ENCODE peak calls at places on chromosomes 11 and 22, in four cellular contexts. Z is tibial artery, L is fibroblast of lung, O is cardiac muscle cell. W is an unnamed sample. For H3K4me1, the result is how much of the 10 kb centered on the place peaks cover.

GRCh38 chr11:72125956-72126355 is 9.6 kb upstream of the FOLR3 start:
- DNase-seq in Z (no peak), L (no peak), O (no peak), W (no peak)

GRCh38 chr11:68122936-68123539 is 1.9 kb upstream of the CHKA start:
- DNase-seq in Z (no peak), L (no peak), O (no peak), W (no peak)

GRCh38 chr11:75577198-75577597 is 15.1 kb downstream of the SERPINH1 start:
- DNase-seq in Z (no peak), L (no peak), O (peak), W (peak)

GRCh38 chr22:21697866-21698265 is 32.1 kb downstream of the PPIL2 start:
- DNase-seq in Z (no peak), L (peak), O (no peak), W (no peak)

GRCh38 chr11:3345736-3346135 is 33.2 kb downstream of the ZNF195 start:
- DNase-seq in Z (no peak), L (no peak), O (no peak), W (no peak)

GRCh38 chr11:14773755-14774154 is 118.3 kb downstream of the CYP2R1 start:
- DNase-seq in Z (no peak), L (peak), O (no peak), W (no peak)

GRCh38 chr22:31097941-31098632 is 9.3 kb downstream of the SELENOM start:
- DNase-seq in Z (no peak), L (no peak), O (no peak), W (no peak)

GRCh38 chr22:33821290-33821689 is 99.0 kb downstream of the LARGE1 start:
- DNase-seq in Z (no peak), L (peak), O (no peak), W (no peak)

GRCh38 chr11:69337211-69337721 is 43.3 kb downstream of the MYEOV start:
- DNase-seq in Z (no peak), L (no peak), O (peak), W (no peak)

GRCh38 chr11:7571640-7572000 is 57.8 kb downstream of the PPFIBP2 start:
- DNase-seq in Z (peak), L (peak), O (peak), W (peak)

GRCh38 chr11:9219572-9219971 is 45.6 kb downstream of the DENND5A start:
- DNase-seq in Z (peak), L (peak), O (no peak), W (no peak)

GRCh38 chr11:8567597-8568198 is 26.3 kb downstream of the STK33 start:
- DNase-seq in Z (no peak), L (peak), O (no peak), W (no peak)

GRCh38 chr11:123111465-123111864 is 49.5 kb upstream of the HSPA8 start:
- DNase-seq in Z (no peak), L (peak), O (peak), W (no peak)

GRCh38 chr11:124839972-124840621 is 25.1 kb upstream of the ROBO3 start:
- DNase-seq in Z (no peak), L (no peak), O (no peak), W (no peak)

GRCh38 chr11:65870706-65871681 is 1.6 kb downstream of the EFEMP2 start:
- DNase-seq in Z (no peak), L (no peak), O (no peak), W (no peak)

GRCh38 chr11:116601734-116602636 is 170.8 kb downstream of the BUD13 start:
- DNase-seq in Z (no peak), L (no peak), O (no peak), W (no peak)

GRCh38 chr11:110133182-110133581 is 40.0 kb downstream of the ZC3H12C start:
- DNase-seq in Z (no peak), L (no peak), O (no peak), W (no peak)

GRCh38 chr11:12526789-12527188 is 147.4 kb upstream of the TEAD1 start:
- DNase-seq in Z (peak), L (peak), O (no peak), W (no peak)

GRCh38 chr11:69211540-69212120 is 55.9 kb downstream of the SMIM38 start:
- DNase-seq in Z (peak), L (no peak), O (no peak), W (no peak)

GRCh38 chr11:83612891-83613766 is 327.0 kb upstream of the CCDC90B start:
- DNase-seq in Z (no peak), L (no peak), O (no peak), W (no peak)

GRCh38 chr22:22199634-22200033 is 45.0 kb upstream of the VPREB1 start:
- DNase-seq in Z (no peak), L (no peak), O (no peak), W (no peak)

GRCh38 chr11:115173136-115173535 is 331.1 kb downstream of the CADM1 start:
- DNase-seq in Z (no peak), L (no peak), O (no peak), W (no peak)

GRCh38 chr11:82796970-82797594 is 63.4 kb upstream of the FAM181B start:
- DNase-seq in Z (peak), L (no peak), O (peak), W (no peak)

GRCh38 chr22:50004923-50005322 is 7.6 kb downstream of the IL17REL start:
- DNase-seq in Z (no peak), L (no peak), O (no peak), W (no peak)

GRCh38 chr11:115247404-115247803 is 256.8 kb downstream of the CADM1 start:
- DNase-seq in Z (no peak), L (no peak), O (no peak), W (no peak)

DNA sequence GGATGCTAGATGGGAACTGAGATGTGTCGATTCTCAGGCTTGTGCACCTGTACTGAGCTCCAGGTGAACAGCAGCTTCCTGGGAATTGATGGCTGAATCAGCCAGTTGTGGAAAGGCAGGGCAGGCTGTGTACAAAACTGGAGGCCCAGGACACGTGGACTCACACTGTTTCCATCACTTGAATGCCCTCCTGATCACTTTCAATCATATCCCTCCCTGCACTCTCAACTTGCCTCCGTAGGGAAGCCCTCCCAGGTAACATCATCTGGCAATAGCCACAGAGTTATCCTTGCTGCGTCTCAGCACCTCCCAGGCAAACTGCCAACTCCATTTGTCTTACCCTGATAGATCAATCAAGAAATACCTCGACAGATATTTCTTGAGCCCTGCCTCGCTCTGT is 10.1 kb downstream of the FAM83F start:
- DNase-seq in Z (no peak), L (no peak), O (no peak), W (no peak)
- H3K27ac ChIP-seq in Z (no peak), L (no peak), O (no peak), W (no peak)

GRCh38 chr11:46348986-46349401 is 1.7 kb downstream of the DGKZ start:
- DNase-seq in Z (no peak), L (no peak), O (no peak), W (no peak)

GRCh38 chr11:46345881-46346484 is 1.3 kb upstream of the DGKZ start:
- DNase-seq in Z (no peak), L (no peak), O (no peak), W (no peak)

GRCh38 chr11:46346886-46347636 is at the start of gene DGKZ:
- DNase-seq in Z (peak), L (peak), O (peak), W (peak)

GRCh38 chr11:46348566-46348981 is 1.3 kb downstream of the DGKZ start:
- DNase-seq in Z (no peak), L (no peak), O (peak), W (no peak)

DNA sequence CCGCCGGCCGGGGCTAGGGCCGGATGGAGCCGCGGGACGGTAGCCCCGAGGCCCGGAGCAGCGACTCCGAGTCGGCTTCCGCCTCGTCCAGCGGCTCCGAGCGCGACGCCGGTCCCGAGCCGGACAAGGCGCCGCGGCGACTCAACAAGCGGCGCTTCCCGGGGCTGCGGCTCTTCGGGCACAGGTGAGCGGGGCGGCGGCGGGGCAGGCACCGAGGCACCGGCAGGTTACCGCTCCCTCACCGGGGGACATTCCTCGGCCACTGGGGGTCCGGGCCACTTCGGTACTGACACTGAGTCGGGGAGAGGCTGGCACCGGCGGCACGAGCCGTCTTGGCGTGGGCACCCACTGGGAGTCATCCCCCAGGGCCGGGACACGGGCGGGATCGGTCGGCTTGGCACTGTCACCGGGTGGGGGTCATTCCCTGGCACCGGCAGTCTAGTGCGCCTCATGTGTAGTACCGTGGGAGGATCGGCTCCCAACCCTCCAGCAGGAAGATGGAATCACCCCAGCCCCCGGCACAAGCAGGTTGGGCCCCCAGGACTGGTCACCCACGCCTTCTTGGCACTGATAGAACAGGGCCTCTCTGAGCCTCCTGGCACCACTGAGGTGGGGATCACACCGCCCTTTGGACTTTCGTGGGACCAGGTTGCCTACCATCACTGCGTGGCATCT is 511 bp downstream of the DGKZ start:
- DNase-seq in Z (no peak), L (no peak), O (no peak), W (no peak)
- H3K4me1 ChIP-seq in Z (under half), L (under half), O (under half), W (under half)

GRCh38 chr11:93744669-93745004 is 3.2 kb downstream of the C11orf54 start:
- DNase-seq in Z (no peak), L (no peak), O (no peak), W (no peak)
- H3K27ac ChIP-seq in Z (peak), L (no peak), O (peak), W (peak)

DNA sequence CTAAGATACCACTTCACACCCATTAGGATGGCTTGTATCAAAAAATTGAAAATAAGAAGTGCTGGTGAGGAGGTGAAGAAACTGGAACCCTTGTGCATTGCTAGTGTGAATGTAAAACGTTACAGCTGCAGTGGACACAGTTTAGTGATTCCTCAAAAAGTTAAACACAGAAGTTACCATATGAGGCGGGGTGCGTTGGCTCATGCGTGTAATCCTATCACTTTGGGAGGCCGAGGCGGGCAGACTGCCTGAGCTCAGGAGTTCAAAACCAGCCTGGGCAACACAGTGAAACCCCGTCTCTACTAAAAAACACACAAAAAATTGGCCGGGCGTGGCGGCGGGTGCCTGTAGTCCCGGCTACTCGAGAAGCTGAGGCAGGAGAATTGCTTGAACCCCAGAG is 43.5 kb downstream of the SGSM3 start:
- DNase-seq in Z (no peak), L (no peak), O (no peak), W (no peak)
- H3K4me1 ChIP-seq in Z (under half), L (under half), O (under half), W (under half)

GRCh38 chr22:38295339-38295738 is 21.9 kb downstream of the CSNK1E start:
- DNase-seq in Z (no peak), L (no peak), O (no peak), W (no peak)

GRCh38 chr22:38292694-38293093 is 19.9 kb upstream of the TMEM184B start:
- DNase-seq in Z (no peak), L (peak), O (no peak), W (no peak)

GRCh38 chr22:38296372-38296771 is 20.9 kb downstream of the CSNK1E start:
- DNase-seq in Z (no peak), L (no peak), O (no peak), W (no peak)

GRCh38 chr22:38295863-38296262 is 21.4 kb downstream of the CSNK1E start:
- DNase-seq in Z (no peak), L (no peak), O (no peak), W (no peak)

DNA sequence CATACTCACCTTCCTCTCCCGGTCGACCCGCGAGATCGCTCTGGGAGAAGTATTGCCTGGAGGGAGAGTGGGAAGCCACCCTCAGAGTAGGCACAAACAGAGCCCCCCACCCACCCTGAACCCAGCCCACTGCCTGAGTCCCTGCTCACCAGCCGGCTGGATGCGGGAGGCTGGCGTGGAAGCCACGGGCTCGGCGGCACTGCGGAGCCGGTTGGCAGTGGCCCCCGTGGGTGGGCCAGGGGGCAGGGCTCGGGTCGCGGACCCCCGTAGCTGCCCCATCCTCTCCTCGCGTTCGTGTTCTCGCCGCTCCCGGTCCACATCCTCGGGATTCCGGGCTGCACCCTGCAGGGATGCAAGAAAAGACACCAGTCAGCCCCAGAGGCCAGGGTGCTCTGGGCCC is 21.4 kb upstream of the TMEM184B start:
- DNase-seq in Z (no peak), L (no peak), O (no peak), W (no peak)
- H3K27ac ChIP-seq in Z (no peak), L (no peak), O (peak), W (no peak)

DNA sequence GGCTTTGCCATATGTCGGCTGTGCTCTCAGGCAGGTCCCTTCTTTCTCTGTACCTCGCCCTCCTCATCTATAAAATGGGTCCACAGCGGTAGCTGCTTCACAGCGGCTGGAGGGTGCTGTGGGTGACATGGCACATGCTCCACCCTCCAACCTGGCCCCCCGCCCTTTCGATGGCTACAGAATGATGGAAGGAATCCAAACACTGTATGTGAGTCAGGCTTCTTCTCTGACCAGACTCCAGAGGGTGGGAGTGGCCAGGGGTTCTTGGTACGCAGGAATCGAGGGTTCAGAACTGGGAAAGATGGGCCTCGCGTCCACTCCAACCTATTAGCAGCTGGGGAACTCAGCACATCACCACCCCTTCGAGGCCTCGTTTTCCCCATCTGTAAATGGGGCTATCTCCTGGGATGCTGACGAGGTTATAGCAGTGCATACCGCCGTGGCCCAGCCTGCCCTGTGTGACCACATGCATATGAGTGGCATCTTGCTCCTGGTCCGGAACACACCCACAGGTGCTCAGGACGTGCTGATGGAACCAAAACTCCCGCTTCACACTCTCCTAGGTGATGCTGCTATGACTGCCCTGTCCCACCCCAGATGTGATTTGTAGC is 26.4 kb downstream of the MN1 start:
- DNase-seq in Z (no peak), L (no peak), O (no peak), W (no peak)
- H3K4me1 ChIP-seq in Z (under half), L (under half), O (under half), W (under half)